ENCODE peak calls at places on chromosome 2, in eight cellular contexts. Q, O, N, B, P, W, T and F are unnamed samples.

GRCh38 chr2:239223330-239224248 is 177.2 kb downstream of the HDAC4 start:
- DNase-seq in Q (peak; percentile 91), O (no peak), N (no peak), B (peak; percentile 53), P (peak; percentile 38), W (peak; percentile 42), T (no peak), F (no peak)

GRCh38 chr2:64262068-64262467 is 117.8 kb upstream of the PELI1 start:
- DNase-seq in Q (no peak), O (no peak), N (no peak), B (no peak), P (no peak), W (no peak), T (peak; percentile 58), F (peak; percentile 7)

GRCh38 chr2:74347747-74348146 is 4.5 kb upstream of the SLC4A5 start:
- DNase-seq in Q (no peak), O (no peak), N (no peak), B (no peak), P (no peak), W (no peak), T (no peak), F (no peak)

GRCh38 chr2:217371681-217372297 is 511.9 kb upstream of the TNP1 start:
- DNase-seq in Q (no peak), O (no peak), N (no peak), B (no peak), P (peak; percentile 89), W (no peak), T (no peak), F (no peak)

GRCh38 chr2:157173740-157174184 is 83.7 kb upstream of the GALNT5 start:
- DNase-seq in Q (no peak), O (no peak), N (peak; percentile 38), B (peak; percentile 100), P (no peak), W (no peak), T (peak; percentile 92), F (no peak)

GRCh38 chr2:225512469-225512868 is 113.0 kb downstream of the NYAP2 start:
- DNase-seq in Q (no peak), O (no peak), N (no peak), B (no peak), P (no peak), W (no peak), T (no peak), F (no peak)

GRCh38 chr2:44242929-44243328 is 32.4 kb upstream of the SLC3A1 start:
- DNase-seq in Q (no peak), O (no peak), N (no peak), B (no peak), P (no peak), W (no peak), T (no peak), F (no peak)

GRCh38 chr2:100944617-100945432 is 57.3 kb upstream of the RPL31 start:
- DNase-seq in Q (no peak), O (no peak), N (no peak), B (no peak), P (no peak), W (no peak), T (no peak), F (no peak)

GRCh38 chr2:37414470-37414949 is 70.1 kb downstream of the QPCT start:
- DNase-seq in Q (no peak), O (peak; percentile 62), N (peak; percentile 38), B (peak; percentile 81), P (peak; percentile 8), W (no peak), T (peak; percentile 68), F (peak; percentile 38)

GRCh38 chr2:218033590-218034496 is 31.0 kb upstream of the TNS1 start:
- DNase-seq in Q (no peak), O (no peak), N (no peak), B (no peak), P (no peak), W (no peak), T (no peak), F (no peak)

GRCh38 chr2:73851274-73851673 is 22.5 kb downstream of the STAMBP start:
- DNase-seq in Q (no peak), O (peak; percentile 20), N (no peak), B (no peak), P (no peak), W (no peak), T (peak; percentile 61), F (peak; percentile 26)

GRCh38 chr2:181892795-181893435 is 1.4 kb downstream of the ITPRID2 start:
- DNase-seq in Q (no peak), O (no peak), N (no peak), B (peak; percentile 58), P (no peak), W (no peak), T (no peak), F (no peak)

GRCh38 chr2:211396815-211397214 is 840.4 kb downstream of the CPS1 start:
- DNase-seq in Q (no peak), O (no peak), N (no peak), B (no peak), P (no peak), W (no peak), T (no peak), F (no peak)

GRCh38 chr2:43083710-43084698 is 142.4 kb downstream of the ZFP36L2 start:
- DNase-seq in Q (peak; percentile 40), O (peak; percentile 29), N (no peak), B (peak; percentile 55), P (no peak), W (peak; percentile 60), T (peak; percentile 34), F (no peak)

GRCh38 chr2:112623913-112624777 is 21.6 kb upstream of the SLC20A1 start:
- DNase-seq in Q (no peak), O (peak; percentile 74), N (no peak), B (peak; percentile 87), P (no peak), W (no peak), T (peak; percentile 73), F (peak; percentile 78)

GRCh38 chr2:24816404-24816803 is 23.2 kb downstream of the CENPO start:
- DNase-seq in Q (no peak), O (no peak), N (no peak), B (no peak), P (no peak), W (no peak), T (no peak), F (no peak)

GRCh38 chr2:72141032-72141645 is 6.5 kb downstream of the CYP26B1 start:
- DNase-seq in Q (no peak), O (no peak), N (no peak), B (no peak), P (no peak), W (peak; percentile 13), T (no peak), F (no peak)

GRCh38 chr2:43165378-43166025 is 60.9 kb downstream of the ZFP36L2 start:
- DNase-seq in Q (no peak), O (no peak), N (no peak), B (no peak), P (no peak), W (no peak), T (no peak), F (no peak)

GRCh38 chr2:182767578-182767977 is 51.5 kb downstream of the DNAJC10 start:
- DNase-seq in Q (no peak), O (peak; percentile 47), N (no peak), B (peak; percentile 33), P (no peak), W (no peak), T (peak; percentile 39), F (peak; percentile 21)

GRCh38 chr2:73971722-73972121 is 13.0 kb upstream of the TET3 start:
- DNase-seq in Q (no peak), O (no peak), N (no peak), B (no peak), P (no peak), W (no peak), T (no peak), F (no peak)

GRCh38 chr2:215812966-215813365 is 200.4 kb downstream of the MREG start:
- DNase-seq in Q (no peak), O (no peak), N (no peak), B (peak; percentile 72), P (no peak), W (no peak), T (no peak), F (no peak)

DNA sequence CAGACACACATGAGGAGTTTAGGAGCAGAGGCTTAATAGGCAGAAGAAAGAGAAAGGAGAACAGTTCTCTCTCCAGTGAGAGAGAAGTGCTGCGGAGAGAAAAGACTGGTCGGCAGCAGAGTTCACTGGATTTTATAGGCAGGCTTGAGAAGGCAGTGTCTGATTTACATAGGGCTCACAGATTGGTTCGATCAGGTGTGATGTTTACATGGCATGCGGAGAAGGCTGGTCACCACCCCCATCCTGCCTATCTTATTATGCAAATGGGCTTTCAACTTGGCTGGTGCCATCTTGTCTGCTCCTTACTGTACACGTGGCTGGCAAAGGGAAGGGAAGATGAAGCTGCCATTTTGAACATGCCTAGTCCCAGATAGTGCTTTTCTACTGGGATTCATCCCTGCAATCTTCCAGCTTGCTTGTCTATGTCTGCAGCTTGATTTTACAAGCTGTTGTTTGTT is 113.4 kb downstream of the AP1S3 start:
- DNase-seq in Q (peak; percentile 19), O (peak; percentile 90), N (no peak), B (no peak), P (no peak), W (no peak), T (peak; percentile 38), F (no peak)
- TF ChIP-seq POLR2A in Q (no peak), O (peak; percentile 98), N (no peak), B (no peak), P (no peak), W (no peak), T (no peak), F (no peak)

GRCh38 chr2:127810637-127811396 is at the start of gene WDR33:
- DNase-seq in Q (peak; percentile 96), O (peak; percentile 97), N (peak; percentile 90), B (peak; percentile 84), P (peak; percentile 93), W (peak; percentile 91), T (peak; percentile 93), F (peak; percentile 93)
- TF ChIP-seq POLR2A in Q (peak; percentile 48), O (peak; percentile 98), N (peak; percentile 86), B (peak; percentile 55), P (peak; percentile 36), W (peak; percentile 75), T (peak; percentile 94), F (peak; percentile 97)

GRCh38 chr2:27370816-27371620 is 602 bp downstream of the SNX17 start:
- DNase-seq in Q (peak; percentile 46), O (peak; percentile 84), N (no peak), B (peak; percentile 53), P (peak; percentile 65), W (peak; percentile 66), T (peak; percentile 57), F (peak; percentile 74)
- TF ChIP-seq POLR2A in Q (no peak), O (peak; percentile 15), N (peak; percentile 13), B (no peak), P (no peak), W (no peak), T (no peak), F (no peak)

DNA sequence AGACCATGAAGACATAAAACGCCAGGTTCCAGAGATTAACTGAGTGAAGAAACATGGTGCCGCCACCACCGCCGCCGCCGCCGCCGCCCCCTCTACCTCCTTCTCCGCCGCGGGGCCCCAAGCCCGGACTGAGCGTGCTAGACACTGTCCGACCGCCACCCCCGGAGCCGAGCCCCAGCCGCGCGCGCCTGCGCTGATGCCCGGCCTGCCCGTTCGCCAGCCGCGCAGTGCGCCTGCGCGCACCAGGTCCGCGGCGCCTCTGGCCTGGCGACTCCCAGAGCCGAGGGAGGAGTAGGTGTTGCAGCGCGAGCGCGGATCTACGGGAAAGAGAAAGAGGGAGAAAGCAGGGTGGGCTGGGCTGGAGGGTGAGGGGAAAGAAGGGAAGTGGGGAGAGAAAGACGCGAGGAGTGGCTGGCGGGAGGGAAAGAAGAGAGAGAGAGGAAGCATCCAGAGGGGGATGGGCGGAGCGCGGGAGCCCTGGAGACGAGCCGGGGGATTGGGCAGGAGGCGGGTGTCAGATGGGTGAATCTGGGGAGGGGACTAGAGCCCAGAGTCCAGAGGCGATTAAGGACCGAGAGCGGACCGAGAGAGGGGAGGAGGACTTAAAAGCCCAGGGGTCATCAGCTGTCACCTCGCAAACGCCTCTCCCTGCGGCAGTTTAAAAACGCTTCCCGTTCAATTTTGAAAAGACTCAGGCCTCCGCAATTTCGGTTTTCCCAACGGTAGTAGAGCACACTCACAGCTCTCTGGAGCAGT is at the start of gene PGAP1:
- DNase-seq in Q (peak; percentile 88), O (peak; percentile 74), N (peak; percentile 90), B (peak; percentile 88), P (peak; percentile 91), W (peak; percentile 93), T (peak; percentile 87), F (peak; percentile 90)
- TF ChIP-seq POLR2A in Q (peak; percentile 37), O (peak; percentile 57), N (peak; percentile 77), B (peak; percentile 74), P (no peak), W (peak; percentile 67), T (peak; percentile 73), F (peak; percentile 17)